ENCODE peak calls at places on chromosomes 5 and 9, in eight cellular contexts. One of them, this sample, is unnamed. For H3K9me3, the result is how much of the 10 kb centered on the place peaks cover.

GRCh38 chr9:129481824-129482511 is 138.9 kb downstream of the C9orf50 start:
- DNase-seq in left ventricle myocardium inferior: peak
- DNase-seq in gastrocnemius medialis: peak
- DNase-seq in pancreas: no peak
- DNase-seq in CD4-positive, CD25-positive, alpha-beta regulatory T cell: no peak
- DNase-seq in CD8-positive, alpha-beta T cell: no peak
- DNase-seq in CD4-positive, alpha-beta memory T cell: no peak
- DNase-seq in stomach: no peak
- DNase-seq in this sample: no peak

GRCh38 chr9:132948482-132949050 is 4.2 kb upstream of the TSC1 start:
- DNase-seq in CD4-positive, alpha-beta memory T cell: no peak
- DNase-seq in stomach: no peak
- DNase-seq in CD4-positive, CD25-positive, alpha-beta regulatory T cell: no peak
- DNase-seq in gastrocnemius medialis: no peak
- DNase-seq in pancreas: no peak
- DNase-seq in CD8-positive, alpha-beta T cell: no peak
- DNase-seq in left ventricle myocardium inferior: no peak
- DNase-seq in this sample: no peak

GRCh38 chr9:35162605-35163315 is 951 bp downstream of the UNC13B start:
- DNase-seq in gastrocnemius medialis: no peak
- DNase-seq in CD4-positive, alpha-beta memory T cell: no peak
- DNase-seq in CD8-positive, alpha-beta T cell: peak
- DNase-seq in pancreas: no peak
- DNase-seq in stomach: no peak
- DNase-seq in CD4-positive, CD25-positive, alpha-beta regulatory T cell: peak
- DNase-seq in left ventricle myocardium inferior: no peak
- DNase-seq in this sample: no peak

GRCh38 chr5:122493091-122493775 is 181.2 kb downstream of the SNCAIP start:
- DNase-seq in CD4-positive, CD25-positive, alpha-beta regulatory T cell: no peak
- DNase-seq in gastrocnemius medialis: no peak
- DNase-seq in CD4-positive, alpha-beta memory T cell: no peak
- DNase-seq in left ventricle myocardium inferior: peak
- DNase-seq in stomach: peak
- DNase-seq in pancreas: peak
- DNase-seq in CD8-positive, alpha-beta T cell: no peak
- DNase-seq in this sample: no peak

GRCh38 chr9:83403864-83404263 is 134.3 kb downstream of the FRMD3 start:
- DNase-seq in CD4-positive, CD25-positive, alpha-beta regulatory T cell: no peak
- DNase-seq in stomach: no peak
- DNase-seq in left ventricle myocardium inferior: no peak
- DNase-seq in pancreas: no peak
- DNase-seq in gastrocnemius medialis: no peak
- DNase-seq in CD8-positive, alpha-beta T cell: no peak
- DNase-seq in CD4-positive, alpha-beta memory T cell: no peak
- DNase-seq in this sample: no peak

GRCh38 chr5:54309751-54310432 is 481 bp downstream of the ARL15 start:
- DNase-seq in gastrocnemius medialis: peak
- DNase-seq in pancreas: peak
- DNase-seq in left ventricle myocardium inferior: peak
- DNase-seq in CD4-positive, alpha-beta memory T cell: peak
- DNase-seq in CD8-positive, alpha-beta T cell: peak
- DNase-seq in stomach: peak
- DNase-seq in CD4-positive, CD25-positive, alpha-beta regulatory T cell: peak
- DNase-seq in this sample: peak

GRCh38 chr5:124704594-124705284 is 41.7 kb downstream of the ZNF608 start:
- DNase-seq in pancreas: no peak
- DNase-seq in gastrocnemius medialis: no peak
- DNase-seq in left ventricle myocardium inferior: no peak
- DNase-seq in CD4-positive, alpha-beta memory T cell: no peak
- DNase-seq in stomach: no peak
- DNase-seq in CD4-positive, CD25-positive, alpha-beta regulatory T cell: no peak
- DNase-seq in CD8-positive, alpha-beta T cell: no peak
- DNase-seq in this sample: no peak

GRCh38 chr5:76999451-76999850 is 30.8 kb upstream of the AGGF1 start:
- DNase-seq in pancreas: no peak
- DNase-seq in left ventricle myocardium inferior: no peak
- DNase-seq in CD8-positive, alpha-beta T cell: no peak
- DNase-seq in CD4-positive, CD25-positive, alpha-beta regulatory T cell: no peak
- DNase-seq in CD4-positive, alpha-beta memory T cell: no peak
- DNase-seq in gastrocnemius medialis: no peak
- DNase-seq in stomach: no peak
- DNase-seq in this sample: no peak

GRCh38 chr5:124748687-124749594 is 2.5 kb upstream of the ZNF608 start:
- DNase-seq in CD4-positive, CD25-positive, alpha-beta regulatory T cell: no peak
- DNase-seq in pancreas: peak
- DNase-seq in CD4-positive, alpha-beta memory T cell: no peak
- DNase-seq in CD8-positive, alpha-beta T cell: no peak
- DNase-seq in left ventricle myocardium inferior: peak
- DNase-seq in gastrocnemius medialis: peak
- DNase-seq in stomach: peak
- DNase-seq in this sample: peak

DNA sequence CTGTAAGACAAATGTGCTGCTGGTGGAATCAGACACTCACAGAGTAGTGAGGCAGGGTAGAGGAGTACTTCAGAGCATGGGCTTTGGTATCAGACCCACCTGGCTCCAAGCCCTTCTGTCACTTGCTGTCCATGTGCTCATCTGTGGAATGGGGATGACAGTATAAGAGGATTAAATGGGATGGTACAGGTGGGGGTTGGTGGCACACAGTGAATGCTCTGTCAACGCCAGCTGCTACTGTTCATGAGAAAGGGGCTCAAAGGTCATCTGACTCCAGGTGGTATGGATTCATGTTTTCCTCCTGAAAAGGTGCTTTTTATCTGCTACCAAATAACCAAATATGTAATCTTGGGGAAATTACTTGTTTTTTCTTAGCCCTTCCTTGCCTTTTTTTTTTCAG is 23.0 kb upstream of the PPARGC1B start:
- DNase-seq in CD8-positive, alpha-beta T cell: no peak
- DNase-seq in CD4-positive, CD25-positive, alpha-beta regulatory T cell: no peak
- DNase-seq in gastrocnemius medialis: no peak
- DNase-seq in stomach: no peak
- DNase-seq in CD4-positive, alpha-beta memory T cell: no peak
- DNase-seq in left ventricle myocardium inferior: no peak
- DNase-seq in pancreas: no peak
- DNase-seq in this sample: no peak
- H3K27ac ChIP-seq in CD8-positive, alpha-beta T cell: no peak
- H3K27ac ChIP-seq in CD4-positive, CD25-positive, alpha-beta regulatory T cell: no peak
- H3K27ac ChIP-seq in gastrocnemius medialis: no peak
- H3K27ac ChIP-seq in stomach: no peak
- H3K27ac ChIP-seq in CD4-positive, alpha-beta memory T cell: no peak
- H3K27ac ChIP-seq in left ventricle myocardium inferior: no peak
- H3K27ac ChIP-seq in pancreas: no peak
- H3K27ac ChIP-seq in this sample: no peak

DNA sequence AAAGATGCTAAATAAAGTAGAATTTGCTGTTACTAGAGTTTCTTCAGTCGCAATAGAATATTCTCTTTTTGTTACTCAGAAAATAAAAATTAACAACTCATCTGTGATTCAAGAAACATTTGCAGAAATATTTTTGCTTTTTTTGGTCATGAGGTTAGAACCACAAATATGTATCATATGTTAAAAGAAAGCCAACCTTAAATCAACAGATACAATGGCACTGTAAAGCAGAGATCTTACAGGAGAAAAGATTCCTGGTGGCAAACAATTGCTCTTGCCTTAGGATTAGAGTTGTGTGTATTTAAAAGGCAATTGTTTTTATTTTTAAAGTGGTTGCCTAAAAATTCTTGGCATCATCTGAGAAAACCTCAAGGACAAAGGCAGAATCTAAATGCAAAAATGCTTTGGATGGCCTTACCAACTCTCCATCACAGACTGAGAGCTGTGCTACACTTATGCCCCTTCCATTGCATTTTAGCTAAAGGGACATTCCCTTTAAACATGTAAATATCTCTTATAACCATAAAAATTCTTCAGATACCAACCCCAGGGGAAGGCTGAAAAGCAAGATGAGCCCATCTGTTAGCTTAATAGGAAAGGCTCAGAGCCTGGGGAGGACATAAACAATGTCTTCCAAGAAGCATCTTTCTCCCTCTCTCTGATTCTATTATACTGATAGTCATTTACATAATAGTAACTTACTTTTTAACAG is 100.4 kb downstream of the FAM114A2 start:
- DNase-seq in stomach: no peak
- DNase-seq in gastrocnemius medialis: no peak
- DNase-seq in CD4-positive, CD25-positive, alpha-beta regulatory T cell: no peak
- DNase-seq in left ventricle myocardium inferior: no peak
- DNase-seq in CD4-positive, alpha-beta memory T cell: no peak
- DNase-seq in pancreas: no peak
- DNase-seq in CD8-positive, alpha-beta T cell: no peak
- DNase-seq in this sample: no peak
- H3K9me3 ChIP-seq in stomach: half or more
- H3K9me3 ChIP-seq in gastrocnemius medialis: under half
- H3K9me3 ChIP-seq in CD4-positive, CD25-positive, alpha-beta regulatory T cell: under half
- H3K9me3 ChIP-seq in left ventricle myocardium inferior: half or more
- H3K9me3 ChIP-seq in CD4-positive, alpha-beta memory T cell: under half
- H3K9me3 ChIP-seq in pancreas: under half
- H3K9me3 ChIP-seq in CD8-positive, alpha-beta T cell: under half
- H3K9me3 ChIP-seq in this sample: under half

GRCh38 chr5:20574576-20574975 is 586.6 kb upstream of the CDH18 start:
- DNase-seq in CD4-positive, alpha-beta memory T cell: no peak
- DNase-seq in pancreas: no peak
- DNase-seq in CD4-positive, CD25-positive, alpha-beta regulatory T cell: no peak
- DNase-seq in gastrocnemius medialis: no peak
- DNase-seq in stomach: no peak
- DNase-seq in left ventricle myocardium inferior: no peak
- DNase-seq in CD8-positive, alpha-beta T cell: no peak
- DNase-seq in this sample: no peak
- H3K4me3 ChIP-seq in CD4-positive, alpha-beta memory T cell: no peak
- H3K4me3 ChIP-seq in pancreas: no peak
- H3K4me3 ChIP-seq in CD4-positive, CD25-positive, alpha-beta regulatory T cell: no peak
- H3K4me3 ChIP-seq in gastrocnemius medialis: no peak
- H3K4me3 ChIP-seq in stomach: no peak
- H3K4me3 ChIP-seq in left ventricle myocardium inferior: no peak
- H3K4me3 ChIP-seq in CD8-positive, alpha-beta T cell: no peak
- H3K4me3 ChIP-seq in this sample: no peak

DNA sequence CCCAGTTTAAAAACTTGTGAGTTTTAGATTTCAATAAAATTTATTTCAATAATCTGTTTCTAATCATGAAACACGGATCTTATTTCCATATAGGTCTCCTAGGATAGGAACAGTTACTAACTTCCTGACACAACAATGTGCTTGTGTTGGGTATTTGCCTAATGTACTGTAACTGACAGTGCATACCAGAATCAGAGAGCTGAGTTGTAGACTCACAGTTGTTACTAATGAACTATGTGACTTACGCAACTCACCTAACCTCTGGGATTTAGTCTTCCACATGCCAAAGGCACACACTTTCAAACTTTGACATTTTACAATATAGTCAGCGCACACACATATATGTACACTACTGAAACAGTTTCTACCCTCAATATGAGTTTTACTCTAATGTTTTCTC is 77.7 kb downstream of the HOMER1 start:
- DNase-seq in stomach: no peak
- DNase-seq in CD4-positive, CD25-positive, alpha-beta regulatory T cell: no peak
- DNase-seq in left ventricle myocardium inferior: no peak
- DNase-seq in pancreas: no peak
- DNase-seq in CD8-positive, alpha-beta T cell: no peak
- DNase-seq in gastrocnemius medialis: no peak
- DNase-seq in CD4-positive, alpha-beta memory T cell: no peak
- DNase-seq in this sample: no peak
- H3K27ac ChIP-seq in stomach: no peak
- H3K27ac ChIP-seq in CD4-positive, CD25-positive, alpha-beta regulatory T cell: no peak
- H3K27ac ChIP-seq in left ventricle myocardium inferior: no peak
- H3K27ac ChIP-seq in pancreas: no peak
- H3K27ac ChIP-seq in CD8-positive, alpha-beta T cell: no peak
- H3K27ac ChIP-seq in gastrocnemius medialis: peak
- H3K27ac ChIP-seq in CD4-positive, alpha-beta memory T cell: no peak
- H3K27ac ChIP-seq in this sample: no peak

GRCh38 chr5:179120421-179120861 is 60.3 kb downstream of the ZNF354C start:
- DNase-seq in left ventricle myocardium inferior: no peak
- DNase-seq in CD4-positive, alpha-beta memory T cell: no peak
- DNase-seq in gastrocnemius medialis: no peak
- DNase-seq in pancreas: no peak
- DNase-seq in stomach: peak
- DNase-seq in CD8-positive, alpha-beta T cell: no peak
- DNase-seq in CD4-positive, CD25-positive, alpha-beta regulatory T cell: no peak
- DNase-seq in this sample: peak
- H3K9me3 ChIP-seq in left ventricle myocardium inferior: under half
- H3K9me3 ChIP-seq in CD4-positive, alpha-beta memory T cell: under half
- H3K9me3 ChIP-seq in gastrocnemius medialis: under half
- H3K9me3 ChIP-seq in pancreas: under half
- H3K9me3 ChIP-seq in stomach: under half
- H3K9me3 ChIP-seq in CD8-positive, alpha-beta T cell: under half
- H3K9me3 ChIP-seq in CD4-positive, CD25-positive, alpha-beta regulatory T cell: under half
- H3K9me3 ChIP-seq in this sample: under half

DNA sequence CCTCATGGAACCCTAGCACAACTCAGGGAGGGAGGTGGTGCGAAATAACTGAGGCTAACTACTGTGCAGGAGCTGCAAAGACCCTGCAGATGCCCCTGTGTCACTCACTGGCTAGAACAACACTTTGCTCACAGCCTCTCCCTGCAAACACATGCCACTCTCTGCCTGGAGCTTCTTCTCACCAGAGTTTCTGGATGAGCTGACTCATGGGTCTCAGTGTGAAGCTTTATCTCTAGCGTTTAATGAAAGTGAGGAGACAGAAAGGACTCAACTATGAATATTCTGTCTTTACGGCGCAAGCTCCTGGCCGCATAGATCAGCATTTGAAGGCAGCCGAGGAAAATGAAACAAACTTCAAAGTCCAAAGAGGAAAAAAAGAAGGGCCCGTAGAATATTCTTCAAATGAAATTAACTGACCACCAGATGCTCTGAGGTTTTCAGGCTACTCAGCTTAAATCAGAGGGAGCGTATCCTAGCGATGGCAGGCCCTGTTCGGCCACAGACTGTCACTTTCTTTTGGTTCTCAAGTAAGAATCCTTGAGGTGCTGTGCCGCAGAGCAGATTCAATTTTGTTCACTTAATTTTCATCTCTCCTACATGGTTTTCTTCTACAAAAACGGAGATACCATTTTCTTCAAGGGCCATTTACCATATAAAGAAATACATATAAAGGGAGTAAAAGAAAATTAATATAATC is 77.8 kb upstream of the TAS2R1 start:
- DNase-seq in CD4-positive, alpha-beta memory T cell: no peak
- DNase-seq in stomach: no peak
- DNase-seq in CD4-positive, CD25-positive, alpha-beta regulatory T cell: no peak
- DNase-seq in CD8-positive, alpha-beta T cell: no peak
- DNase-seq in left ventricle myocardium inferior: no peak
- DNase-seq in pancreas: no peak
- DNase-seq in gastrocnemius medialis: no peak
- DNase-seq in this sample: no peak
- H3K4me3 ChIP-seq in CD4-positive, alpha-beta memory T cell: no peak
- H3K4me3 ChIP-seq in stomach: no peak
- H3K4me3 ChIP-seq in CD4-positive, CD25-positive, alpha-beta regulatory T cell: no peak
- H3K4me3 ChIP-seq in CD8-positive, alpha-beta T cell: no peak
- H3K4me3 ChIP-seq in left ventricle myocardium inferior: no peak
- H3K4me3 ChIP-seq in pancreas: no peak
- H3K4me3 ChIP-seq in gastrocnemius medialis: no peak
- H3K4me3 ChIP-seq in this sample: no peak

DNA sequence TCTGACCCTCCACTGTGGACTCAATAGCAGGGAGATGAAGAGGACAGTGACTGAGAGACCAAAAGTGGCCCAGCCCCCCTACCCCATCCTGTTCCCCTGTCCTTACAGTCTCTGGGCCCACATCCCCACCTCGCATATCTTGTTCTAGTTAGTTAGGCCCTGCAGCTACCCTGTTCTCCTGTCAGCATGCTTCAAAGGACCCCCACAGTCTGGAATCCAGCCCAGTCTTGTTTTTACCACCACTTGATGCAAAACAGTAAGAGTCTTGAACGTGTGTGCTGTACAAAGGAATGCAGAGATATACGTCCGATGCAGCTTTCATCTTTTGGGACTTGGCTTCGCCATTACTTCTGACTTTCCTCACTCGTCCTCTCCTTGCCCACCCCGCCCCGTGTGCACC is 12.2 kb upstream of the POMT1 start:
- DNase-seq in gastrocnemius medialis: no peak
- DNase-seq in CD4-positive, CD25-positive, alpha-beta regulatory T cell: no peak
- DNase-seq in left ventricle myocardium inferior: no peak
- DNase-seq in CD8-positive, alpha-beta T cell: no peak
- DNase-seq in pancreas: peak
- DNase-seq in CD4-positive, alpha-beta memory T cell: no peak
- DNase-seq in stomach: no peak
- DNase-seq in this sample: no peak
- H3K27ac ChIP-seq in gastrocnemius medialis: no peak
- H3K27ac ChIP-seq in CD4-positive, CD25-positive, alpha-beta regulatory T cell: no peak
- H3K27ac ChIP-seq in left ventricle myocardium inferior: no peak
- H3K27ac ChIP-seq in CD8-positive, alpha-beta T cell: no peak
- H3K27ac ChIP-seq in pancreas: no peak
- H3K27ac ChIP-seq in CD4-positive, alpha-beta memory T cell: no peak
- H3K27ac ChIP-seq in stomach: no peak
- H3K27ac ChIP-seq in this sample: no peak

This sample was measured in colonic mucosa.